ENCODE peak calls at places on chromosomes 12 and 14, in five cellular contexts. F, M, W, J and E are unnamed samples.
A peak's percentile ranks its signal among the peaks of the same experiment; 100 is the strongest.

GRCh38 chr14:35220920-35221319 is 71.3 kb upstream of the PSMA6 start:
- DNase-seq in W (no peak), F (no peak), M (no peak), J (no peak), E (no peak)

GRCh38 chr14:102777711-102778615 is 714 bp downstream of the TRAF3 start:
- DNase-seq in W (peak; percentile 8), M (no peak), F (peak; percentile 58), J (peak; percentile 47), E (peak; percentile 47)

GRCh38 chr12:132629330-132629729 is 10.8 kb downstream of the P2RX2 start:
- DNase-seq in F (no peak), W (no peak), J (no peak), M (no peak), E (no peak)

GRCh38 chr12:121465921-121466799 is 66.2 kb downstream of the RNF34 start:
- DNase-seq in M (no peak), J (no peak), W (no peak), F (peak; percentile 63), E (no peak)

GRCh38 chr12:42504049-42504448 is 85.5 kb downstream of the PRICKLE1 start:
- DNase-seq in J (peak; percentile 44), M (no peak), F (no peak), W (no peak), E (peak; percentile 51)

GRCh38 chr14:45145214-45145613 is 9.5 kb downstream of the FANCM start:
- DNase-seq in W (no peak), F (no peak), M (no peak), J (no peak), E (no peak)

GRCh38 chr14:103721334-103722120 is 5.9 kb downstream of the ZFYVE21 start:
- DNase-seq in F (no peak), J (peak; percentile 47), W (peak; percentile 82), M (no peak), E (no peak)

GRCh38 chr12:11863988-11864387 is 206.8 kb upstream of the BCL2L14 start:
- DNase-seq in J (no peak), M (no peak), W (no peak), F (no peak), E (peak; percentile 68)

GRCh38 chr12:2581293-2582045 is 213.3 kb upstream of the FKBP4 start:
- DNase-seq in F (no peak), W (no peak), M (peak; percentile 35), J (no peak), E (no peak)

GRCh38 chr14:99009875-99010274 is 262.1 kb downstream of the BCL11B start:
- DNase-seq in W (no peak), J (no peak), F (no peak), M (no peak), E (no peak)

GRCh38 chr14:100714205-100714781 is 12.4 kb upstream of the DLK1 start:
- DNase-seq in W (no peak), J (no peak), M (no peak), F (no peak), E (no peak)

GRCh38 chr14:59679872-59680271 is 103.3 kb upstream of the CCDC175 start:
- DNase-seq in F (no peak), W (no peak), M (no peak), J (no peak), E (peak; percentile 44)

GRCh38 chr14:100369019-100369418 is 45.9 kb downstream of the SLC25A47 start:
- DNase-seq in M (no peak), F (no peak), J (no peak), W (no peak), E (no peak)

GRCh38 chr12:85448548-85449139 is 168.6 kb downstream of the ALX1 start:
- DNase-seq in J (peak; percentile 9), W (peak; percentile 9), F (no peak), M (no peak), E (peak; percentile 45)

GRCh38 chr12:26648584-26648983 is 184.4 kb downstream of the ITPR2 start:
- DNase-seq in F (no peak), W (peak; percentile 79), M (no peak), J (peak; percentile 95), E (peak; percentile 96)

GRCh38 chr12:27828196-27828595 is 48.2 kb upstream of the MANSC4 start:
- DNase-seq in M (no peak), J (peak; percentile 52), W (no peak), F (no peak), E (no peak)

GRCh38 chr14:95663226-95663797 is 22.9 kb upstream of the TCL1B start:
- DNase-seq in M (no peak), F (no peak), J (no peak), W (no peak), E (no peak)

GRCh38 chr14:88013750-88014349 is 8.9 kb downstream of the GPR65 start:
- DNase-seq in J (peak; percentile 58), W (peak; percentile 45), M (no peak), F (peak; percentile 60), E (peak; percentile 78)

GRCh38 chr14:102878174-102878969 is 44.1 kb upstream of the AMN start:
- DNase-seq in W (no peak), J (no peak), M (no peak), F (peak; percentile 63), E (no peak)

GRCh38 chr14:101602466-101602840 is 41.2 kb downstream of the DIO3 start:
- DNase-seq in M (no peak), J (no peak), F (no peak), W (no peak), E (no peak)

GRCh38 chr14:39265032-39265431 is 31.3 kb downstream of the MIA2 start:
- DNase-seq in J (peak; percentile 32), F (no peak), W (no peak), M (no peak), E (peak; percentile 62)

GRCh38 chr14:91376547-91377477 is 40.8 kb downstream of the CCDC88C start:
- DNase-seq in J (no peak), W (no peak), F (no peak), M (no peak), E (no peak)

GRCh38 chr12:48980953-48981756 is 3.0 kb downstream of the WNT1 start:
- DNase-seq in F (peak; percentile 64), J (peak; percentile 29), W (no peak), M (peak; percentile 63), E (no peak)

GRCh38 chr14:94517641-94518257 is 8.5 kb upstream of the SERPINA12 start:
- DNase-seq in M (no peak), W (peak; percentile 64), F (no peak), J (no peak), E (no peak)

GRCh38 chr12:94263011-94263786 is 114.8 kb downstream of the PLXNC1 start:
- DNase-seq in J (no peak), F (peak; percentile 51), M (no peak), W (no peak), E (peak; percentile 5)

GRCh38 chr14:103281496-103282231 is 52.4 kb upstream of the EIF5 start:
- DNase-seq in J (peak; percentile 62), M (no peak), W (peak; percentile 5), F (no peak), E (peak; percentile 59)

GRCh38 chr12:18045446-18046001 is 44.5 kb downstream of the RERGL start:
- DNase-seq in M (no peak), W (no peak), J (no peak), F (no peak), E (no peak)

GRCh38 chr14:61438497-61438859 is 117.1 kb downstream of the PRKCH start:
- DNase-seq in W (no peak), M (no peak), F (no peak), J (no peak), E (no peak)
- H3K4me3 ChIP-seq in W (no peak overlapping the region), M (no peak overlapping the region), F (no peak overlapping the region), J (no peak overlapping the region), E (no peak overlapping the region)

GRCh38 chr12:110370732-110371141 is 32.8 kb downstream of the ANAPC7 start:
- DNase-seq in J (no peak), W (no peak), M (peak; percentile 93), F (no peak), E (no peak)
- H3K4me3 ChIP-seq in J (no peak overlapping the region), W (no peak overlapping the region), M (no peak overlapping the region), F (no peak overlapping the region), E (no peak overlapping the region)

GRCh38 chr14:85793533-85793932 is 263.6 kb downstream of the FLRT2 start:
- DNase-seq in W (no peak), M (no peak), F (no peak), J (no peak), E (no peak)
- H3K4me3 ChIP-seq in W (no peak overlapping the region), M (no peak overlapping the region), F (no peak overlapping the region), J (no peak overlapping the region), E (no peak overlapping the region)

DNA sequence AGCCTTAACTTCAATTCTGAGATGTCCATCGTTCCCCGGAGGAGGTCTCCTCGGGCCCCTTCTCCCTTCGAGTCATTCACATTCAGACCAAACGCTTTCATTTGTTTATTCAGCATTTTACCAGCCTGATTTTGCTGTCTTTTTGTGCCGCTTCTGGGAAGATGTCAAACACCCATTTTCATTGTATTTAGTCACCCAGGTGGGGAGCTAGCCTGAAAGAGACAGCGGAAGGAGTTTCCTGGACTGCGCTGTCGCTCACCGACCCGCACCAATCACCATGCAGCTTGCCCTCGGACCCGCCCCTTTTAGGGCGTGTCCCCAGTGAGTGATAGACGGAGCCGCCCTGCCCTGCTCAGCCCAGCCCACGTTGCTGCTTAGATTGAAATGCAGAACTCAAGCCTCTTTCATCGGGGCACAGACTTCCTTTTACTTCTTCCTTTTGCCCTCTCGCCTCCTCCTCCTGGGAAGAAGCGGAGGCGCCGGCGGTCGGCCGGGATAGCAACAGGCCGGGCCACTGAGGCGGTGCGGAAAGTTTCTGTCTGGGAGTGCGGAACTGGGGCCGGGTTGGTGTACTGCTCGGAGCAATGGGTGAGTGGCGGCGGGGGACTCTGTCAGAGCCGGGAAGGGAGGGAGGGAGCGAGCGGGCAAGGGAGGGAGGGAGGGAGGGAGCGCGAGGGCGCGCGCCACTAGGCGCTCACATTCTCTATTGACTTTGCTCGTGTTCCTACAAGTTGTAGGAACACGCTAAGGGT is at the start of gene PAX9:
- DNase-seq in W (peak; percentile 18), F (peak; percentile 93), J (peak; percentile 41), M (peak; percentile 96), E (peak; percentile 46)
- H3K4me3 ChIP-seq in W (peak within 1 kb of the TSS; percentile 36), F (no peak within 1 kb of the TSS), J (peak within 1 kb of the TSS; percentile 41), M (peak within 1 kb of the TSS; percentile 51), E (peak within 1 kb of the TSS; percentile 51)

DNA sequence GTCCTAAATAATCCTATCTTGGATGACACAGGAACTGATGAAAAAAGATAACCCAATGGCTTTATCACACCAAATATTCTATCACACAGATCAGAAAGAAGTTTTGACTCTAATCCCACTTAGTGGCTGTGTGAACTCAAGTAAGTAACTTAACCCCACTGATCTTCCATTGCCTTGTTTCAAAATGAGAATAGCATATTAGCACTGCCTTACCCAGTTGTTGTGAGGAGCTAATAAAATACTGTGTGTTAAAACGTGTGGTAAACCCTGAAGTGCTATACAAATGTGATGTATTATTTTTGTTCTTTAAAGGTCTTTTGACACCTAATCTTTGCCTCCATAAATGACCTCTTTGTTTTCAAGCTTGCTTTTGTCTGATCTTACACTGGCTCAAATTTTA is 60.9 kb upstream of the ARID2 start:
- DNase-seq in F (no peak), J (no peak), W (no peak), M (no peak), E (no peak)
- H3K4me3 ChIP-seq in F (no peak overlapping the region), J (no peak overlapping the region), W (no peak overlapping the region), M (no peak overlapping the region), E (no peak overlapping the region)

GRCh38 chr12:25384954-25385216 is 134.2 kb upstream of the KRAS start:
- DNase-seq in W (no peak), M (no peak), F (no peak), J (no peak), E (no peak)

GRCh38 chr12:25382311-25383106 is 131.8 kb upstream of the KRAS start:
- DNase-seq in F (peak; percentile 45), M (no peak), J (no peak), W (no peak), E (no peak)

GRCh38 chr12:25386823-25387134 is 136.1 kb upstream of the KRAS start:
- DNase-seq in F (peak; percentile 51), W (no peak), M (no peak), J (no peak), E (no peak)

GRCh38 chr12:25387136-25388050 is 136.7 kb upstream of the KRAS start:
- DNase-seq in M (no peak), J (peak; percentile 92), F (peak; percentile 81), W (peak; percentile 91), E (peak; percentile 96)

GRCh38 chr12:25384038-25384953 is 133.6 kb upstream of the KRAS start:
- DNase-seq in J (peak; percentile 11), M (no peak), W (no peak), F (peak; percentile 64), E (no peak)
- H3K4me3 ChIP-seq in J (peak overlapping the region; percentile 61), M (no peak overlapping the region), W (peak overlapping the region; percentile 63), F (no peak overlapping the region), E (peak overlapping the region; percentile 77)